ENCODE peak calls at places on chromosomes 11 and 22, in ten cellular contexts. R is A172; W is posterior vena cava; A is EL; I is kidney; J is substantia nigra; D is dorsolateral prefrontal cortex; Q is HS-27A; X is renal cortical epithelial cell; L is stimulated activated CD8-positive, alpha-beta memory T cell treated with anti-CD3 and anti-CD28 coated beads, Interleukin-4, amount 100 ng/mL, for 1 hour. F is an unnamed sample.

GRCh38 chr11:44760917-44761545 is 34.3 kb downstream of the TSPAN18 start:
- DNase-seq in R (peak; percentile 88), W (no peak), A (peak; percentile 84), I (no peak), J (no peak), D (no peak), Q (peak; percentile 74), X (peak; percentile 88), L (no peak), F (no peak)

GRCh38 chr22:23484651-23485050 is 95.4 kb downstream of the IGLL1 start:
- DNase-seq in R (no peak), W (no peak), A (no peak), I (peak; percentile 10), J (no peak), D (no peak), Q (no peak), X (no peak), L (no peak), F (no peak)

GRCh38 chr11:7605544-7605943 is 67.8 kb downstream of the CYB5R2 start:
- DNase-seq in R (peak; percentile 94), W (no peak), A (peak; percentile 18), I (no peak), J (no peak), D (no peak), Q (peak; percentile 31), X (peak; percentile 99), L (no peak), F (no peak)

GRCh38 chr11:118797510-118797909 is 6.5 kb upstream of the DDX6 start:
- DNase-seq in R (no peak), W (no peak), A (no peak), I (no peak), J (no peak), D (no peak), Q (no peak), X (no peak), L (no peak), F (no peak)

GRCh38 chr11:116515666-116516184 is 257.1 kb downstream of the BUD13 start:
- DNase-seq in R (no peak), W (no peak), A (no peak), I (no peak), J (no peak), D (no peak), Q (no peak), X (no peak), L (no peak), F (no peak)

GRCh38 chr11:126139541-126140091 is 71.8 kb downstream of the RPUSD4 start:
- DNase-seq in R (no peak), W (peak; percentile 70), A (peak; percentile 28), I (no peak), J (no peak), D (no peak), Q (no peak), X (no peak), L (no peak), F (peak; percentile 51)

GRCh38 chr11:12200359-12201015 is 90.1 kb downstream of the MICAL2 start:
- DNase-seq in R (peak; percentile 90), W (no peak), A (peak; percentile 96), I (no peak), J (no peak), D (no peak), Q (peak; percentile 100), X (no peak), L (no peak), F (no peak)

GRCh38 chr22:47380692-47381091 is 618.2 kb downstream of the TBC1D22A start:
- DNase-seq in R (no peak), W (peak; percentile 53), A (no peak), I (peak; percentile 50), J (no peak), D (no peak), Q (no peak), X (no peak), L (no peak), F (peak; percentile 30)

GRCh38 chr22:30871391-30872281 is 96.9 kb downstream of the MORC2 start:
- DNase-seq in R (no peak), W (peak; percentile 69), A (no peak), I (peak; percentile 42), J (no peak), D (peak; percentile 26), Q (no peak), X (no peak), L (no peak), F (peak; percentile 50)

GRCh38 chr11:124600924-124601323 is 10.3 kb upstream of the PANX3 start:
- DNase-seq in R (no peak), W (no peak), A (no peak), I (no peak), J (no peak), D (no peak), Q (no peak), X (no peak), L (no peak), F (no peak)

GRCh38 chr11:57303280-57303989 is 21.3 kb downstream of the TNKS1BP1 start:
- DNase-seq in R (peak; percentile 51), W (no peak), A (no peak), I (no peak), J (no peak), D (no peak), Q (no peak), X (no peak), L (no peak), F (no peak)

GRCh38 chr11:29019960-29020683 is 911.9 kb downstream of the METTL15 start:
- DNase-seq in R (peak; percentile 60), W (no peak), A (peak; percentile 76), I (no peak), J (no peak), D (no peak), Q (no peak), X (peak; percentile 61), L (no peak), F (no peak)

GRCh38 chr11:9687736-9688494 is 24.0 kb downstream of the SWAP70 start:
- DNase-seq in R (no peak), W (no peak), A (peak; percentile 50), I (no peak), J (no peak), D (no peak), Q (peak; percentile 53), X (peak; percentile 30), L (no peak), F (no peak)

GRCh38 chr11:70404244-70404643 is 5.9 kb downstream of the CTTN start:
- DNase-seq in R (no peak), W (no peak), A (no peak), I (peak; percentile 35), J (no peak), D (no peak), Q (no peak), X (no peak), L (no peak), F (no peak)

GRCh38 chr22:24901448-24901847 is 45.0 kb downstream of the LHFPL7 start:
- DNase-seq in R (no peak), W (no peak), A (no peak), I (no peak), J (no peak), D (no peak), Q (no peak), X (no peak), L (no peak), F (no peak)

GRCh38 chr11:84390441-84391078 is 1104.4 kb upstream of the CCDC90B start:
- DNase-seq in R (peak; percentile 42), W (no peak), A (no peak), I (no peak), J (no peak), D (no peak), Q (no peak), X (peak; percentile 40), L (no peak), F (no peak)

F was measured in chondrocyte.